ENCODE peak calls at places on chromosomes 2 and 18, in eight cellular contexts. K is stomach; R is spleen; W is kidney glomerular epithelial cell; X is colonic mucosa; J is stimulated activated CD4-positive, alpha-beta T cell treated with anti-CD3 and anti-CD28 coated beads, Interleukin-12 subunit alpha, Interleukin-12 subunit beta, amount 100 ng/mL, for 48 hours; O is activated T-helper 1 cell treated with anti-CD3 and anti-CD28 coated beads, Interleukin-2, amount 50 U/mL, for 16 hours; N is HS-27A. F is an unnamed sample.

GRCh38 chr2:49988301-49988700 is 834.0 kb upstream of the FSHR start:
- DNase-seq in K (no peak), R (no peak), W (peak; percentile 1), X (no peak), J (no peak), O (no peak), N (no peak), F (peak; percentile 37)

GRCh38 chr2:61176755-61177726 is 15.1 kb downstream of the C2orf74 start:
- DNase-seq in K (peak; percentile 96), R (peak; percentile 99), W (peak; percentile 72), X (peak; percentile 94), J (peak; percentile 94), O (peak; percentile 91), N (peak; percentile 54), F (peak; percentile 42)

GRCh38 chr2:198499539-198499938 is 695.1 kb downstream of the PLCL1 start:
- DNase-seq in K (no peak), R (peak; percentile 36), W (no peak), X (no peak), J (no peak), O (no peak), N (no peak), F (no peak)

GRCh38 chr2:101515512-101515911 is 40.6 kb upstream of the RFX8 start:
- DNase-seq in K (no peak), R (no peak), W (no peak), X (no peak), J (no peak), O (no peak), N (no peak), F (no peak)

GRCh38 chr2:159402790-159403189 is 116.3 kb upstream of the WDSUB1 start:
- DNase-seq in K (no peak), R (no peak), W (no peak), X (no peak), J (no peak), O (no peak), N (no peak), F (no peak)

GRCh38 chr2:8002765-8003393 is 679.0 kb upstream of the ID2 start:
- DNase-seq in K (no peak), R (no peak), W (no peak), X (no peak), J (no peak), O (no peak), N (no peak), F (no peak)

GRCh38 chr2:152611458-152612231 is 105.6 kb downstream of the PRPF40A start:
- DNase-seq in K (no peak), R (no peak), W (peak; percentile 29), X (peak; percentile 28), J (no peak), O (no peak), N (no peak), F (peak; percentile 54)

GRCh38 chr2:1505031-1505441 is 91.8 kb downstream of the TPO start:
- DNase-seq in K (no peak), R (peak; percentile 69), W (no peak), X (no peak), J (no peak), O (no peak), N (no peak), F (no peak)

GRCh38 chr18:46387426-46388131 is 269.4 kb downstream of the LOXHD1 start:
- DNase-seq in K (no peak), R (no peak), W (peak; percentile 82), X (no peak), J (no peak), O (no peak), N (no peak), F (peak; percentile 65)

GRCh38 chr2:63050186-63050915 is at the start of gene OTX1:
- DNase-seq in K (peak; percentile 78), R (peak; percentile 81), W (peak; percentile 29), X (peak; percentile 63), J (peak; percentile 50), O (no peak), N (no peak), F (no peak)

GRCh38 chr2:120254178-120254577 is 1.5 kb downstream of the RALB start:
- DNase-seq in K (no peak), R (no peak), W (no peak), X (no peak), J (no peak), O (no peak), N (no peak), F (no peak)

GRCh38 chr2:21372654-21373053 is 248.9 kb downstream of the TDRD15 start:
- DNase-seq in K (no peak), R (no peak), W (no peak), X (no peak), J (no peak), O (no peak), N (no peak), F (no peak)